ENCODE peak calls at places on chromosomes 6 and 20, in nine cellular contexts. One of them, this sample, is unnamed.

GRCh38 chr6:45892196-45892595 is 123.5 kb downstream of the CLIC5 start:
- DNase-seq in tibial nerve: no peak
- DNase-seq in heart right ventricle: no peak
- DNase-seq in fibroblast of gingiva: no peak
- DNase-seq in D721Med: no peak
- DNase-seq in left cardiac atrium: no peak
- DNase-seq in myocyte: no peak
- DNase-seq in psoas muscle: no peak
- DNase-seq in hippocampal formation: no peak
- DNase-seq in this sample: no peak

GRCh38 chr6:13377054-13377758 is 48.9 kb upstream of the TBC1D7 start:
- DNase-seq in psoas muscle: no peak
- DNase-seq in hippocampal formation: no peak
- DNase-seq in myocyte: no peak
- DNase-seq in heart right ventricle: no peak
- DNase-seq in left cardiac atrium: no peak
- DNase-seq in fibroblast of gingiva: no peak
- DNase-seq in D721Med: no peak
- DNase-seq in tibial nerve: no peak
- DNase-seq in this sample: no peak

GRCh38 chr6:6033858-6034257 is 27.1 kb upstream of the NRN1 start:
- DNase-seq in left cardiac atrium: no peak
- DNase-seq in psoas muscle: no peak
- DNase-seq in hippocampal formation: no peak
- DNase-seq in tibial nerve: no peak
- DNase-seq in fibroblast of gingiva: no peak
- DNase-seq in heart right ventricle: no peak
- DNase-seq in D721Med: no peak
- DNase-seq in myocyte: no peak
- DNase-seq in this sample: no peak

GRCh38 chr6:157823001-157823522 is at the start of gene SNX9:
- DNase-seq in tibial nerve: peak; percentile 38
- DNase-seq in myocyte: peak; percentile 74
- DNase-seq in hippocampal formation: peak; percentile 71
- DNase-seq in left cardiac atrium: peak; percentile 87
- DNase-seq in psoas muscle: peak; percentile 84
- DNase-seq in heart right ventricle: peak; percentile 80
- DNase-seq in D721Med: no peak
- DNase-seq in fibroblast of gingiva: peak; percentile 77
- DNase-seq in this sample: peak; percentile 91

GRCh38 chr6:45998524-45998923 is 17.1 kb downstream of the CLIC5 start:
- DNase-seq in psoas muscle: no peak
- DNase-seq in D721Med: no peak
- DNase-seq in hippocampal formation: no peak
- DNase-seq in fibroblast of gingiva: no peak
- DNase-seq in left cardiac atrium: no peak
- DNase-seq in heart right ventricle: no peak
- DNase-seq in myocyte: peak; percentile 23
- DNase-seq in tibial nerve: no peak
- DNase-seq in this sample: no peak

GRCh38 chr6:45681860-45682488 is 304.2 kb upstream of the SUPT3H start:
- DNase-seq in left cardiac atrium: no peak
- DNase-seq in tibial nerve: no peak
- DNase-seq in D721Med: no peak
- DNase-seq in fibroblast of gingiva: peak; percentile 17
- DNase-seq in hippocampal formation: no peak
- DNase-seq in heart right ventricle: no peak
- DNase-seq in psoas muscle: no peak
- DNase-seq in myocyte: peak; percentile 66
- DNase-seq in this sample: no peak

GRCh38 chr20:14415492-14415891 is 78.1 kb upstream of the FLRT3 start:
- DNase-seq in psoas muscle: no peak
- DNase-seq in myocyte: peak; percentile 68
- DNase-seq in tibial nerve: no peak
- DNase-seq in hippocampal formation: no peak
- DNase-seq in left cardiac atrium: no peak
- DNase-seq in fibroblast of gingiva: no peak
- DNase-seq in D721Med: no peak
- DNase-seq in heart right ventricle: no peak
- DNase-seq in this sample: no peak

GRCh38 chr6:79710127-79710526 is 79.0 kb downstream of the SH3BGRL2 start:
- DNase-seq in psoas muscle: no peak
- DNase-seq in heart right ventricle: no peak
- DNase-seq in hippocampal formation: no peak
- DNase-seq in myocyte: no peak
- DNase-seq in D721Med: no peak
- DNase-seq in tibial nerve: no peak
- DNase-seq in fibroblast of gingiva: no peak
- DNase-seq in left cardiac atrium: no peak
- DNase-seq in this sample: no peak

GRCh38 chr20:35318502-35319157 is 26.4 kb upstream of the FAM83C start:
- DNase-seq in D721Med: no peak
- DNase-seq in left cardiac atrium: no peak
- DNase-seq in psoas muscle: peak; percentile 59
- DNase-seq in heart right ventricle: peak; percentile 23
- DNase-seq in fibroblast of gingiva: peak; percentile 31
- DNase-seq in tibial nerve: no peak
- DNase-seq in myocyte: peak; percentile 90
- DNase-seq in hippocampal formation: no peak
- DNase-seq in this sample: peak; percentile 26

This sample was measured in pancreas.